ENCODE peak calls at places on chromosomes 6 and 20, in five cellular contexts. I is GM23248, W is PC-3, N is fibroblast of lung, R is hepatocyte. K is an unnamed sample.

GRCh38 chr20:46145646-46146045 is 27.5 kb downstream of the CD40 start:
- DNase-seq in I (no peak), W (no peak), N (no peak), R (no peak), K (no peak)

GRCh38 chr6:122669868-122670267 is 59.7 kb downstream of the PKIB start:
- DNase-seq in I (no peak), W (peak; percentile 57), N (peak; percentile 37), R (no peak), K (peak; percentile 56)

GRCh38 chr20:46752639-46753235 is 43.3 kb downstream of the SLC2A10 start:
- DNase-seq in I (peak; percentile 82), W (peak; percentile 82), N (peak; percentile 40), R (peak; percentile 85), K (peak; percentile 16)

GRCh38 chr20:35021063-35021462 is 65.4 kb downstream of the MYH7B start:
- DNase-seq in I (no peak), W (no peak), N (peak; percentile 33), R (no peak), K (no peak)

GRCh38 chr20:48283470-48284110 is 498.3 kb upstream of the SULF2 start:
- DNase-seq in I (peak; percentile 93), W (peak; percentile 93), N (peak; percentile 99), R (peak; percentile 51), K (peak; percentile 90)

GRCh38 chr6:34383171-34383631 is 9.3 kb downstream of the NUDT3 start:
- DNase-seq in I (peak; percentile 52), W (no peak), N (peak; percentile 76), R (peak; percentile 35), K (no peak)

GRCh38 chr6:135909737-135910387 is 58.4 kb downstream of the PDE7B start:
- DNase-seq in I (peak; percentile 57), W (peak; percentile 74), N (peak; percentile 25), R (peak; percentile 73), K (peak; percentile 54)

GRCh38 chr6:160215232-160215631 is 43.4 kb downstream of the SLC22A2 start:
- DNase-seq in I (no peak), W (no peak), N (peak; percentile 15), R (no peak), K (peak; percentile 77)

GRCh38 chr6:107870379-107870778 is 46.3 kb upstream of the SCML4 start:
- DNase-seq in I (peak; percentile 47), W (peak; percentile 32), N (peak; percentile 35), R (no peak), K (peak; percentile 39)

GRCh38 chr6:160379464-160379863 is 31.3 kb downstream of the SLC22A3 start:
- DNase-seq in I (peak; percentile 81), W (peak; percentile 61), N (peak; percentile 58), R (no peak), K (peak; percentile 71)

GRCh38 chr20:17663486-17663885 is 18.6 kb downstream of the RRBP1 start:
- DNase-seq in I (peak; percentile 48), W (no peak), N (peak; percentile 59), R (no peak), K (no peak)

GRCh38 chr20:61965606-61966491 is 99.8 kb downstream of the TAF4 start:
- DNase-seq in I (no peak), W (no peak), N (no peak), R (no peak), K (no peak)

GRCh38 chr20:4685923-4686221 is 35.8 kb upstream of the PRND start:
- DNase-seq in I (no peak), W (no peak), N (no peak), R (no peak), K (no peak)

GRCh38 chr20:54103762-54104600 is 33.6 kb upstream of the BCAS1 start:
- DNase-seq in I (no peak), W (no peak), N (no peak), R (peak; percentile 41), K (no peak)

GRCh38 chr20:54100563-54100962 is 30.2 kb upstream of the BCAS1 start:
- DNase-seq in I (no peak), W (no peak), N (peak; percentile 46), R (no peak), K (no peak)

GRCh38 chr20:54102543-54102942 is 32.1 kb upstream of the BCAS1 start:
- DNase-seq in I (no peak), W (no peak), N (no peak), R (no peak), K (no peak)

GRCh38 chr20:54105653-54106052 is 35.3 kb upstream of the BCAS1 start:
- DNase-seq in I (peak; percentile 23), W (no peak), N (no peak), R (no peak), K (peak; percentile 80)

DNA sequence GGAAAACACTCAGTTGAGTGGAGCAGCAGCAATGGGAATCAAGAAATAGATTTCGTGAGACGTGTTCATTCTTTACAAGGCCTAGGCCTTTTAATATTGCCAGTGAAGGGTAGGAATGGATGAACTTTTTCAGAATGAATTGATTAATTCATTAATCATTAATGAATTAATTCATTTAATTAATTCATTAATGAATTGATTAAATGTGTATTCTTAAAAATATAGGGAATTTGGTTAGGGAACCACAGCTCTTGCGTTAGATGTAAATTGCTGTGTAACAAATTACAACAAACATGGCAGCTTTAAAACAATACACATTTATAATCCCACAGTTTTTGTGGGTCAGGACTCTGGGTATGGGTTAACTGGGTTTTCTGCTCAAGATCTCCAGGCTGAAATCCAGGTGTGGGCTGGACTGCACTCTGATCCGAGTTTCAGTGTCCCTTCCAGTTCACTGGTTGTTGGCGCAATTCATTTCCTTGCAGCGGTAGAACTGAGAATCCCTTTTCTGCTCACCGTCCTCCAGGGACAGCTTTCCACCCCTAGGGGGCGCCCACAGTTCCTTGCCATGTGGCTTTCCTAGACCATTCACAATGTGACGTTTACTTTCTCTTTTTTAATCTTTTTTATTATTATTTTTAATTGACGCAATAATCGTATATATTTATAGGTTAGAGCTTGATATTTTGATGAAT is 32.8 kb upstream of the BCAS1 start:
- DNase-seq in I (peak; percentile 66), W (peak; percentile 92), N (peak; percentile 50), R (peak; percentile 82), K (no peak)
- H3K4me2 ChIP-seq in I (no peak overlapping the region), W (no peak overlapping the region), N (no peak overlapping the region), R (no peak overlapping the region), K (no peak overlapping the region)

GRCh38 chr6:25995507-25995906 is 32.9 kb downstream of the TRIM38 start:
- DNase-seq in I (no peak), W (no peak), N (peak; percentile 44), R (no peak), K (no peak)
- H2AFZ ChIP-seq in I (no peak overlapping the region), W (no peak overlapping the region), N (no peak overlapping the region), R (no peak overlapping the region), K (no peak overlapping the region)

GRCh38 chr6:12957321-12958051 is 240.9 kb downstream of the PHACTR1 start:
- DNase-seq in I (peak; percentile 76), W (no peak), N (peak; percentile 74), R (peak; percentile 69), K (peak; percentile 35)

GRCh38 chr6:12956991-12957320 is 240.4 kb downstream of the PHACTR1 start:
- DNase-seq in I (no peak), W (no peak), N (no peak), R (no peak), K (no peak)

GRCh38 chr6:12958052-12958706 is 241.6 kb downstream of the PHACTR1 start:
- DNase-seq in I (peak; percentile 44), W (no peak), N (peak; percentile 24), R (peak; percentile 6), K (no peak)

GRCh38 chr6:12950879-12951814 is 234.6 kb downstream of the PHACTR1 start:
- DNase-seq in I (no peak), W (no peak), N (no peak), R (peak; percentile 19), K (no peak)

GRCh38 chr6:12955996-12956395 is 239.4 kb downstream of the PHACTR1 start:
- DNase-seq in I (no peak), W (no peak), N (no peak), R (no peak), K (no peak)
- H3K4me2 ChIP-seq in I (no peak overlapping the region), W (no peak overlapping the region), N (no peak overlapping the region), R (no peak overlapping the region), K (no peak overlapping the region)

DNA sequence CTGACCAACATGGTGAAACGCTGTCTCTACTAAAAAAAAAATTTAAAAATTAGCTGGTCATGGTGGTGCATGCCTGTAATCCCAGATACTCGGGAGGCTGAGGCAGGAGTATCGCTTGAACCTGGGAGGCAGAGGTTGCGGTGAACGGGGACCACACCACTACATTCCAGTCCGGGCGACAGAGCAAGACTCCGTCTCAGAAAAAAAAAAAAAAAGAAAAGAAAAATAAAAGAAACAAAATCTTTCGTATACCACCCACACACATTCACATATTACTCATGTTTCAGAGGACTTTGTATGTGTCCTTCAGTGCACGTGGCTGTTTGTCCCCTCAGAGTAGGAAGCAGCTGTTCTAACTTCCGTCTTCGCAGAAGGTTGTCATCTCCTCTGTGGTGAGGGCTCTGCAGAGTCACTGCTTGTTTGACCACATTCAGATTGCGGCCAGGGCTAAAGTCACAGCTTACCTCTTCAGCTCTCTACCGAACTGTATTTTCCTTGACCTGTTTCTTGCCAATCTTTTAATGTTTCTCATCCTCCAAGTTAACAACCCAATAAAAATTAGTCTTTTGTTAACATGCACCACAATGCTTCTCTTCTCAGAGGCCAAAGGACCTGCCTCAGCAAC is 36.6 kb upstream of the HIVEP1 start:
- DNase-seq in I (no peak), W (no peak), N (no peak), R (no peak), K (no peak)
- H2AFZ ChIP-seq in I (no peak overlapping the region), W (no peak overlapping the region), N (no peak overlapping the region), R (no peak overlapping the region), K (no peak overlapping the region)

GRCh38 chr6:139282684-139283083 is 9.1 kb downstream of the TXLNB start:
- DNase-seq in I (no peak), W (no peak), N (peak; percentile 42), R (no peak), K (peak; percentile 43)

GRCh38 chr6:139277161-139277560 is 14.6 kb downstream of the TXLNB start:
- DNase-seq in I (no peak), W (no peak), N (peak; percentile 55), R (no peak), K (no peak)

GRCh38 chr6:139278190-139278589 is 13.6 kb downstream of the TXLNB start:
- DNase-seq in I (peak; percentile 30), W (no peak), N (peak; percentile 67), R (no peak), K (no peak)
- H3K4me2 ChIP-seq in I (no peak overlapping the region), W (no peak overlapping the region), N (no peak overlapping the region), R (no peak overlapping the region), K (no peak overlapping the region)

DNA sequence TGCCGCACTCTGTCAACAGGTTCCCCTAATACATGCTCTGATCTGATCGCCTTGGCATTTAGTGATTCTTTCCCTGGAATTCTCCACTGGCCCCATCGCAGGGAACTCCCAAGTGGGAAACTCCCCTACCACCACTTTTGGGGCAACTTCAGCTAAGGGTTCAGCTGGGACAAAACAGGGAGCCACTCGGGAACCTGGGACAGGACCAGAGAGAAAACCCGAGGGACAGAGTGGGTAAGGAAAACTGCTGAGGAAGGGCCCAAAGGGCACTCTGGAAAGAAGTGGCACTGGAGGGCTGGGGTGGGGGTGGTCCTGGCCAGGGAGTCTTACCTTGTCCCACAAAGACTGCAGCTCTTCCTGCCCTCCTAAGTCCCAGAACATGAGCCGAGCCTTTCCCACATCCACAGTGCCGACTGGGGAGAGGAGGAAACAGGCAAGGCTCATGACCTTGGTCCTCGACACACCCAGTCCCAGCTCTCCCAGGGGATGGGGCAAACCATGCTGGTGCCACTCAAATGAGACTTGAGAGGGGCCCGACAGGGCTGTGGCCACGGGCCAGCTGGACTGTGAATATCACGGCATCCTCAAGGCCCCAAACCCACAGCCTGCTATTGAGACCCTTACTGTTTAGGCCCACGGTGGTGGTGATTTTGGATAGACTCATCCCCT is 1.6 kb downstream of the ARFRP1 start:
- DNase-seq in I (no peak), W (no peak), N (no peak), R (peak; percentile 4), K (no peak)
- H2AFZ ChIP-seq in I (no peak overlapping the region), W (no peak overlapping the region), N (no peak overlapping the region), R (no peak overlapping the region), K (no peak overlapping the region)

GRCh38 chr6:148649454-148649963 is 97.3 kb upstream of the UST start:
- DNase-seq in I (no peak), W (no peak), N (no peak), R (no peak), K (no peak)
- H3K4me2 ChIP-seq in I (no peak overlapping the region), W (no peak overlapping the region), N (no peak overlapping the region), R (no peak overlapping the region), K (no peak overlapping the region)

GRCh38 chr6:47241742-47242482 is 67.8 kb downstream of the TNFRSF21 start:
- DNase-seq in I (peak; percentile 14), W (no peak), N (no peak), R (no peak), K (peak; percentile 30)
- H2AFZ ChIP-seq in I (peak overlapping the region; percentile 57), W (no peak overlapping the region), N (no peak overlapping the region), R (no peak overlapping the region), K (no peak overlapping the region)